ENCODE peak calls at places on chromosomes 13 and 19, in six cellular contexts. V is amygdala, J is HFF-Myc, Y is stromal cell of bone marrow, X is mucosa of gallbladder, H is lower leg skin. S is an unnamed sample.

GRCh38 chr13:26558074-26558805 is 757 bp downstream of the WASF3 start:
- DNase-seq in H (peak; percentile 85), Y (no peak), X (no peak), J (no peak), V (no peak), S (peak; percentile 24)

GRCh38 chr13:76239031-76239680 is 603.0 kb downstream of the LMO7 start:
- DNase-seq in X (no peak), H (no peak), V (no peak), Y (no peak), J (no peak), S (no peak)

GRCh38 chr13:78787189-78787588 is 128.2 kb upstream of the OBI1 start:
- DNase-seq in V (no peak), X (no peak), H (no peak), J (no peak), Y (no peak), S (no peak)

GRCh38 chr13:74026753-74027152 is 107.5 kb downstream of the KLF12 start:
- DNase-seq in Y (no peak), J (no peak), X (no peak), V (no peak), H (no peak), S (peak; percentile 2)

GRCh38 chr13:69092615-69093322 is 1014.9 kb upstream of the ATXN8OS start:
- DNase-seq in J (no peak), Y (no peak), X (no peak), H (no peak), V (no peak), S (no peak)

GRCh38 chr13:48891586-48891985 is 84.1 kb upstream of the FNDC3A start:
- DNase-seq in X (no peak), V (no peak), H (peak; percentile 82), J (no peak), Y (no peak), S (no peak)

GRCh38 chr13:97122381-97122996 is 99.6 kb upstream of the MBNL2 start:
- DNase-seq in V (no peak), X (peak; percentile 44), J (no peak), H (no peak), Y (no peak), S (no peak)

GRCh38 chr19:44808463-44809371 is at the start of gene BCAM:
- DNase-seq in V (peak; percentile 57), Y (peak; percentile 27), J (no peak), X (peak; percentile 58), H (peak; percentile 93), S (peak; percentile 91)

GRCh38 chr13:58087566-58087965 is 456.0 kb downstream of the PCDH17 start:
- DNase-seq in H (no peak), X (no peak), Y (no peak), V (no peak), J (no peak), S (no peak)

GRCh38 chr13:67048793-67049150 is 181.4 kb downstream of the PCDH9 start:
- DNase-seq in V (no peak), H (no peak), Y (peak; percentile 57), J (peak; percentile 0), X (no peak), S (no peak)

S was measured in thyroid gland.